ENCODE peak calls at places on chromosomes 16 and 17, in seven cellular contexts. One of them, this sample, is unnamed.

GRCh38 chr17:19250421-19251141 is 13.4 kb downstream of the EPN2 start:
- DNase-seq in tibial nerve: no peak
- DNase-seq in RWPE1: no peak
- DNase-seq in astrocyte of the spinal cord: no peak
- DNase-seq in Panc1: no peak
- DNase-seq in activated CD8-positive, alpha-beta T cell treated with anti-CD3 and anti-CD28 coated beads for 36 hours: no peak
- DNase-seq in activated B cell treated with CpG ODN at 0.5 μM for 24 hours: no peak
- DNase-seq in this sample: no peak

GRCh38 chr17:64150237-64151015 is 20.5 kb upstream of the ERN1 start:
- DNase-seq in tibial nerve: no peak
- DNase-seq in RWPE1: no peak
- DNase-seq in astrocyte of the spinal cord: no peak
- DNase-seq in Panc1: no peak
- DNase-seq in activated CD8-positive, alpha-beta T cell treated with anti-CD3 and anti-CD28 coated beads for 36 hours: no peak
- DNase-seq in activated B cell treated with CpG ODN at 0.5 μM for 24 hours: no peak
- DNase-seq in this sample: no peak

GRCh38 chr17:68584904-68585303 is 16.3 kb downstream of the FAM20A start:
- DNase-seq in tibial nerve: no peak
- DNase-seq in RWPE1: no peak
- DNase-seq in astrocyte of the spinal cord: no peak
- DNase-seq in Panc1: no peak
- DNase-seq in activated CD8-positive, alpha-beta T cell treated with anti-CD3 and anti-CD28 coated beads for 36 hours: no peak
- DNase-seq in activated B cell treated with CpG ODN at 0.5 μM for 24 hours: no peak
- DNase-seq in this sample: no peak

GRCh38 chr16:86016201-86016965 is 117.4 kb downstream of the IRF8 start:
- DNase-seq in tibial nerve: no peak
- DNase-seq in RWPE1: peak
- DNase-seq in astrocyte of the spinal cord: peak
- DNase-seq in Panc1: peak
- DNase-seq in activated CD8-positive, alpha-beta T cell treated with anti-CD3 and anti-CD28 coated beads for 36 hours: peak
- DNase-seq in activated B cell treated with CpG ODN at 0.5 μM for 24 hours: peak
- DNase-seq in this sample: peak

GRCh38 chr16:71360378-71360777 is 1.9 kb downstream of the CALB2 start:
- DNase-seq in tibial nerve: no peak
- DNase-seq in RWPE1: peak
- DNase-seq in astrocyte of the spinal cord: peak
- DNase-seq in Panc1: no peak
- DNase-seq in activated CD8-positive, alpha-beta T cell treated with anti-CD3 and anti-CD28 coated beads for 36 hours: no peak
- DNase-seq in activated B cell treated with CpG ODN at 0.5 μM for 24 hours: no peak
- DNase-seq in this sample: peak

GRCh38 chr17:62307196-62307595 is 73.2 kb upstream of the EFCAB3 start:
- DNase-seq in tibial nerve: no peak
- DNase-seq in RWPE1: no peak
- DNase-seq in astrocyte of the spinal cord: no peak
- DNase-seq in Panc1: no peak
- DNase-seq in activated CD8-positive, alpha-beta T cell treated with anti-CD3 and anti-CD28 coated beads for 36 hours: no peak
- DNase-seq in activated B cell treated with CpG ODN at 0.5 μM for 24 hours: no peak
- DNase-seq in this sample: no peak

GRCh38 chr17:40547079-40547784 is 18.0 kb downstream of the CCR7 start:
- DNase-seq in tibial nerve: peak
- DNase-seq in RWPE1: peak
- DNase-seq in astrocyte of the spinal cord: peak
- DNase-seq in Panc1: no peak
- DNase-seq in activated CD8-positive, alpha-beta T cell treated with anti-CD3 and anti-CD28 coated beads for 36 hours: peak
- DNase-seq in activated B cell treated with CpG ODN at 0.5 μM for 24 hours: peak
- DNase-seq in this sample: no peak

GRCh38 chr16:78571434-78571833 is 472.0 kb downstream of the WWOX start:
- DNase-seq in tibial nerve: no peak
- DNase-seq in RWPE1: no peak
- DNase-seq in astrocyte of the spinal cord: no peak
- DNase-seq in Panc1: no peak
- DNase-seq in activated CD8-positive, alpha-beta T cell treated with anti-CD3 and anti-CD28 coated beads for 36 hours: no peak
- DNase-seq in activated B cell treated with CpG ODN at 0.5 μM for 24 hours: no peak
- DNase-seq in this sample: no peak

GRCh38 chr17:16652847-16653366 is 743 bp downstream of the ZNF624 start:
- DNase-seq in tibial nerve: no peak
- DNase-seq in RWPE1: no peak
- DNase-seq in astrocyte of the spinal cord: no peak
- DNase-seq in Panc1: no peak
- DNase-seq in activated CD8-positive, alpha-beta T cell treated with anti-CD3 and anti-CD28 coated beads for 36 hours: no peak
- DNase-seq in activated B cell treated with CpG ODN at 0.5 μM for 24 hours: no peak
- DNase-seq in this sample: no peak

GRCh38 chr17:78818932-78819331 is 21.7 kb downstream of the USP36 start:
- DNase-seq in tibial nerve: no peak
- DNase-seq in RWPE1: no peak
- DNase-seq in astrocyte of the spinal cord: no peak
- DNase-seq in Panc1: no peak
- DNase-seq in activated CD8-positive, alpha-beta T cell treated with anti-CD3 and anti-CD28 coated beads for 36 hours: peak
- DNase-seq in activated B cell treated with CpG ODN at 0.5 μM for 24 hours: no peak
- DNase-seq in this sample: no peak

GRCh38 chr16:57694556-57695377 is at the start of gene DRC7:
- DNase-seq in tibial nerve: no peak
- DNase-seq in RWPE1: peak
- DNase-seq in astrocyte of the spinal cord: peak
- DNase-seq in Panc1: no peak
- DNase-seq in activated CD8-positive, alpha-beta T cell treated with anti-CD3 and anti-CD28 coated beads for 36 hours: peak
- DNase-seq in activated B cell treated with CpG ODN at 0.5 μM for 24 hours: peak
- DNase-seq in this sample: peak

GRCh38 chr16:53159781-53160436 is 105.1 kb downstream of the CHD9 start:
- DNase-seq in tibial nerve: no peak
- DNase-seq in RWPE1: peak
- DNase-seq in astrocyte of the spinal cord: peak
- DNase-seq in Panc1: peak
- DNase-seq in activated CD8-positive, alpha-beta T cell treated with anti-CD3 and anti-CD28 coated beads for 36 hours: peak
- DNase-seq in activated B cell treated with CpG ODN at 0.5 μM for 24 hours: no peak
- DNase-seq in this sample: peak

GRCh38 chr16:14015948-14016347 is 55.2 kb upstream of the MRTFB start:
- DNase-seq in tibial nerve: no peak
- DNase-seq in RWPE1: peak
- DNase-seq in astrocyte of the spinal cord: peak
- DNase-seq in Panc1: peak
- DNase-seq in activated CD8-positive, alpha-beta T cell treated with anti-CD3 and anti-CD28 coated beads for 36 hours: no peak
- DNase-seq in activated B cell treated with CpG ODN at 0.5 μM for 24 hours: no peak
- DNase-seq in this sample: peak

GRCh38 chr16:1960665-1961630 is 1.6 kb downstream of the NDUFB10 start:
- DNase-seq in tibial nerve: no peak
- DNase-seq in RWPE1: no peak
- DNase-seq in astrocyte of the spinal cord: peak
- DNase-seq in Panc1: no peak
- DNase-seq in activated CD8-positive, alpha-beta T cell treated with anti-CD3 and anti-CD28 coated beads for 36 hours: peak
- DNase-seq in activated B cell treated with CpG ODN at 0.5 μM for 24 hours: peak
- DNase-seq in this sample: no peak

GRCh38 chr17:60652484-60653247 is 25.0 kb upstream of the BCAS3 start:
- DNase-seq in tibial nerve: no peak
- DNase-seq in RWPE1: no peak
- DNase-seq in astrocyte of the spinal cord: no peak
- DNase-seq in Panc1: no peak
- DNase-seq in activated CD8-positive, alpha-beta T cell treated with anti-CD3 and anti-CD28 coated beads for 36 hours: no peak
- DNase-seq in activated B cell treated with CpG ODN at 0.5 μM for 24 hours: no peak
- DNase-seq in this sample: no peak

DNA sequence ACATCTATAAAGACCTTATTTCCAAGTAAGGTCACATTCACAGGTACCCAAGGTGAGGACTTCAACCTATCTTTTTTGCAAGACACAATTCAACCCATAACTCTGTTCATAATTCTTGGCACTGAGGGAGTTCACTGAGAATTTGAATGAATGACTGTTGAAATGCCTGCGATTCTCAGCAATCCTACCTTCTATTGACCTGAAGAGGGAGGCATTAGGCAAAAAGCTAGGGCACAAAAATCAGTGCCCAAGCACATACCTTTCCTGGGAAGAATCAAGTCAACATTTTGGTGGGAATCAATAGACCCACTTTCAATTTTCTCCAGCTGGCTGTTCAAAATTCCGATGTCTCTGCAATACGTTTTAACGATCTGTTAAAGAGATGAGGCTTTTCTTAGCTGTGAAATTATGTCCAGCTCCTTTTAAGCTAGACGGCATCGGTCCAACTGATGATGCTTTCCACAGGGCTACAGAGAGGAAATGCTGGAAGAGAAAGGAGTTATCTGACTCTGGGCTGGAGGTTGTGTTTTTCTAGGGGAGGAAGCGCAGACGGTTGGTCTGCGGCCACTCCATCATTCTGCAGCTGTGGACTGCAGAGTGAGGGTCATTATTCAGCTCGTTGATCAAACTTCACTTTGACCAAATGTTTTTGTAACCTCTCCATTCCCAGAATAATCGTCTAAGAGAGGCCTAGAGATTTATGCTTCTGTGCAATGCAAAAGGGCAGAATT is 25.1 kb downstream of the BCO1 start:
- DNase-seq in tibial nerve: no peak
- DNase-seq in RWPE1: no peak
- DNase-seq in astrocyte of the spinal cord: no peak
- DNase-seq in Panc1: no peak
- DNase-seq in activated CD8-positive, alpha-beta T cell treated with anti-CD3 and anti-CD28 coated beads for 36 hours: no peak
- DNase-seq in activated B cell treated with CpG ODN at 0.5 μM for 24 hours: no peak
- DNase-seq in this sample: no peak
- TF ChIP-seq CTCF in tibial nerve: no peak
- TF ChIP-seq CTCF in RWPE1: no peak
- TF ChIP-seq CTCF in astrocyte of the spinal cord: no peak
- TF ChIP-seq CTCF in Panc1: peak
- TF ChIP-seq CTCF in activated CD8-positive, alpha-beta T cell treated with anti-CD3 and anti-CD28 coated beads for 36 hours: no peak
- TF ChIP-seq CTCF in activated B cell treated with CpG ODN at 0.5 μM for 24 hours: no peak
- TF ChIP-seq CTCF in this sample: peak

GRCh38 chr16:89999831-90000574 is 19.3 kb downstream of the DBNDD1 start:
- DNase-seq in tibial nerve: no peak
- DNase-seq in RWPE1: no peak
- DNase-seq in astrocyte of the spinal cord: no peak
- DNase-seq in Panc1: no peak
- DNase-seq in activated CD8-positive, alpha-beta T cell treated with anti-CD3 and anti-CD28 coated beads for 36 hours: no peak
- DNase-seq in activated B cell treated with CpG ODN at 0.5 μM for 24 hours: no peak
- DNase-seq in this sample: no peak
- TF ChIP-seq CTCF in tibial nerve: no peak
- TF ChIP-seq CTCF in RWPE1: no peak
- TF ChIP-seq CTCF in astrocyte of the spinal cord: peak
- TF ChIP-seq CTCF in Panc1: no peak
- TF ChIP-seq CTCF in activated CD8-positive, alpha-beta T cell treated with anti-CD3 and anti-CD28 coated beads for 36 hours: no peak
- TF ChIP-seq CTCF in activated B cell treated with CpG ODN at 0.5 μM for 24 hours: no peak
- TF ChIP-seq CTCF in this sample: peak

GRCh38 chr16:75429621-75430403 is 3.5 kb downstream of the CFDP1 start:
- DNase-seq in tibial nerve: no peak
- DNase-seq in RWPE1: no peak
- DNase-seq in astrocyte of the spinal cord: no peak
- DNase-seq in Panc1: no peak
- DNase-seq in activated CD8-positive, alpha-beta T cell treated with anti-CD3 and anti-CD28 coated beads for 36 hours: no peak
- DNase-seq in activated B cell treated with CpG ODN at 0.5 μM for 24 hours: no peak
- DNase-seq in this sample: no peak

GRCh38 chr16:75433732-75434413 is 570 bp upstream of the CFDP1 start:
- DNase-seq in tibial nerve: peak
- DNase-seq in RWPE1: peak
- DNase-seq in astrocyte of the spinal cord: peak
- DNase-seq in Panc1: peak
- DNase-seq in activated CD8-positive, alpha-beta T cell treated with anti-CD3 and anti-CD28 coated beads for 36 hours: peak
- DNase-seq in activated B cell treated with CpG ODN at 0.5 μM for 24 hours: no peak
- DNase-seq in this sample: peak

DNA sequence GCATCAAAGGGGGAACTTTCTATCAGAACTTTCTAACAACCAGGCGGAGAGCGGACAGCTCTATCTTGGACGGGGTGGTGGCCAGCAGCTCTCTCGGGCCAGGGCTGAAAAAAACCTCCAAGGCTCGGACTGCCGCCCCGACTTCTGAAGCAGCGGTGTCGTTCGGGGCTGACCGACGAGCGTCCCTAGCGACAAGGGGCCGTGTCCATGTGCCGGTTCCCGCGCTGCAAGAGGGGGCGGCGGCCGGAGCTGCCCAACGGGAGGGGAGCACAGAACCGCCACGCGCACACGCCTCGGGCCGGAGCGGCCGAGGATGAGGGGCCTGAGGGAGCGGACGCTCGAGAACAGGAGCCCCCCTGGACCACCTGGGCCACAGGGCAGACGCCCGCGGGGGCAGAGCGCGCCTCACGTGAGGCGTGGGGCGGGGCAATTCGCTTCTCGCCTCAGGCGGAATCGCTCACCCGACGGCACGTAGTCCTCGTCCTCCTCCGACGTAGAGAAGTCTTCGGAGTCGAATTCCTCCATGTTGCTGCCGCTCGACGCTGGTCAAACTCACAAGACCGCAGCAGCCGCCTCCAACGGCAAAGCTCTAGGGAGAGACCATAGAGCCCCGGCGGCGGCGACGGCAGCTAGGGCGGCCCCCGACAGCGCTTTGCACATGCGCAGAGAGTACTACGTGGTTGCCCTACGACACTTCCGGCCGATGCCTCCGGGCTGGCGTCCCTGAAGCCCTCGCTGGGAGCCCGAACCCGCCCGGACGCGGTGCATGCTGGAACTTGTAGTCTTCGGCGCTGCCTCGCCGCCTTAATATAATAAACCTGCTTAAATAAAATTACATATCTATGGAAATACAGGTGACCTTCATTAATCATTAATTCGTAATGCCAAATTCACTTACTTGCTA is at the start of gene CFDP1:
- DNase-seq in tibial nerve: peak
- DNase-seq in RWPE1: peak
- DNase-seq in astrocyte of the spinal cord: peak
- DNase-seq in Panc1: no peak
- DNase-seq in activated CD8-positive, alpha-beta T cell treated with anti-CD3 and anti-CD28 coated beads for 36 hours: peak
- DNase-seq in activated B cell treated with CpG ODN at 0.5 μM for 24 hours: peak
- DNase-seq in this sample: peak
- TF ChIP-seq CTCF in tibial nerve: peak
- TF ChIP-seq CTCF in RWPE1: no peak
- TF ChIP-seq CTCF in astrocyte of the spinal cord: no peak
- TF ChIP-seq CTCF in Panc1: no peak
- TF ChIP-seq CTCF in activated CD8-positive, alpha-beta T cell treated with anti-CD3 and anti-CD28 coated beads for 36 hours: no peak
- TF ChIP-seq CTCF in activated B cell treated with CpG ODN at 0.5 μM for 24 hours: no peak
- TF ChIP-seq CTCF in this sample: no peak

GRCh38 chr17:45809484-45809883 is 25.4 kb downstream of the CRHR1 start:
- DNase-seq in tibial nerve: no peak
- DNase-seq in RWPE1: no peak
- DNase-seq in astrocyte of the spinal cord: no peak
- DNase-seq in Panc1: no peak
- DNase-seq in activated CD8-positive, alpha-beta T cell treated with anti-CD3 and anti-CD28 coated beads for 36 hours: no peak
- DNase-seq in activated B cell treated with CpG ODN at 0.5 μM for 24 hours: no peak
- DNase-seq in this sample: no peak

GRCh38 chr17:45813051-45813731 is 29.1 kb downstream of the CRHR1 start:
- DNase-seq in tibial nerve: no peak
- DNase-seq in RWPE1: no peak
- DNase-seq in astrocyte of the spinal cord: no peak
- DNase-seq in Panc1: no peak
- DNase-seq in activated CD8-positive, alpha-beta T cell treated with anti-CD3 and anti-CD28 coated beads for 36 hours: no peak
- DNase-seq in activated B cell treated with CpG ODN at 0.5 μM for 24 hours: no peak
- DNase-seq in this sample: no peak

GRCh38 chr17:45808845-45809244 is 24.7 kb downstream of the CRHR1 start:
- DNase-seq in tibial nerve: no peak
- DNase-seq in RWPE1: no peak
- DNase-seq in astrocyte of the spinal cord: no peak
- DNase-seq in Panc1: no peak
- DNase-seq in activated CD8-positive, alpha-beta T cell treated with anti-CD3 and anti-CD28 coated beads for 36 hours: no peak
- DNase-seq in activated B cell treated with CpG ODN at 0.5 μM for 24 hours: no peak
- DNase-seq in this sample: no peak

GRCh38 chr17:45814622-45815606 is 29.8 kb upstream of the SPPL2C start:
- DNase-seq in tibial nerve: no peak
- DNase-seq in RWPE1: no peak
- DNase-seq in astrocyte of the spinal cord: no peak
- DNase-seq in Panc1: no peak
- DNase-seq in activated CD8-positive, alpha-beta T cell treated with anti-CD3 and anti-CD28 coated beads for 36 hours: no peak
- DNase-seq in activated B cell treated with CpG ODN at 0.5 μM for 24 hours: no peak
- DNase-seq in this sample: no peak

DNA sequence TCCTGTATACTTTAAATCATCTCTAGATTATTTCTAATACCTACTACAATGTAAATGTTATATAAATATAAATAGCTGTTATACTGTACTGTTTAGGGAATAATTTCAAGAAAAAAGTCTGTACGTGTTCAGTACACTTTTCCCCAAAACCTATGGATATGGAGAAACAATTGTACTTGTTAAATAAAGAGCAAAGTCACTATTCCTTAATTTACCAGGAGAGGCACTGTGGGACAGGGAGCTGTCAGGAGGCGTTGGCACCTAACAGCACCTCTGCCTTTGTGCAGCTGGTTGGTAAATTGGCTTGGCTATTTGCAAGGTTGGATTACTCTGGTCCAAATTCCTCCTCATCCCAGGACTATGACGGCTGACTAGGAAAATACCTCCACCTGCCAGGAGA is 28.0 kb downstream of the CRHR1 start:
- DNase-seq in tibial nerve: no peak
- DNase-seq in RWPE1: no peak
- DNase-seq in astrocyte of the spinal cord: peak
- DNase-seq in Panc1: no peak
- DNase-seq in activated CD8-positive, alpha-beta T cell treated with anti-CD3 and anti-CD28 coated beads for 36 hours: no peak
- DNase-seq in activated B cell treated with CpG ODN at 0.5 μM for 24 hours: no peak
- DNase-seq in this sample: no peak
- TF ChIP-seq CTCF in tibial nerve: no peak
- TF ChIP-seq CTCF in RWPE1: peak
- TF ChIP-seq CTCF in astrocyte of the spinal cord: no peak
- TF ChIP-seq CTCF in Panc1: no peak
- TF ChIP-seq CTCF in activated CD8-positive, alpha-beta T cell treated with anti-CD3 and anti-CD28 coated beads for 36 hours: no peak
- TF ChIP-seq CTCF in activated B cell treated with CpG ODN at 0.5 μM for 24 hours: no peak
- TF ChIP-seq CTCF in this sample: peak